ENCODE peak calls at places on chromosomes 3 and 15, in nine cellular contexts. F is stomach; N is CD4-positive, CD25-positive, alpha-beta regulatory T cell; H is body of pancreas; T is ovary; K is progenitor cell of endocrine pancreas; I is stimulated activated CD8-positive, alpha-beta memory T cell treated with anti-CD3 and anti-CD28 coated beads, Interleukin-4, amount 100 ng/mL, for 4 hours; P is NCI-H146; L is NCI-H1694 treated with DMSO at 0.1 percent for 48 hours. V is an unnamed sample.

GRCh38 chr3:107664614-107665013 is 141.9 kb downstream of the BBX start:
- DNase-seq in F (no peak), N (no peak), H (no peak), T (no peak), K (no peak), I (no peak), P (no peak), L (no peak), V (no peak)

GRCh38 chr15:64561997-64562396 is 101.6 kb downstream of the ZNF609 start:
- DNase-seq in F (no peak), N (no peak), H (no peak), T (no peak), K (no peak), I (no peak), P (no peak), L (no peak), V (no peak)

GRCh38 chr15:70584838-70585706 is 178.3 kb downstream of the UACA start:
- DNase-seq in F (peak; percentile 27), N (no peak), H (no peak), T (no peak), K (peak; percentile 71), I (peak; percentile 4), P (peak; percentile 41), L (no peak), V (no peak)

GRCh38 chr3:40366203-40367162 is 20.5 kb upstream of the ENTPD3 start:
- DNase-seq in F (no peak), N (no peak), H (no peak), T (no peak), K (no peak), I (no peak), P (no peak), L (no peak), V (no peak)

GRCh38 chr3:132593950-132594328 is 3.1 kb upstream of the ACKR4 start:
- DNase-seq in F (no peak), N (no peak), H (no peak), T (no peak), K (no peak), I (no peak), P (no peak), L (no peak), V (no peak)

GRCh38 chr3:10284496-10284895 is 8.3 kb downstream of the GHRL start:
- DNase-seq in F (no peak), N (peak; percentile 19), H (no peak), T (no peak), K (no peak), I (peak; percentile 9), P (no peak), L (no peak), V (peak; percentile 40)

GRCh38 chr3:46715507-46716175 is 2.0 kb downstream of the PRSS50 start:
- DNase-seq in F (peak; percentile 24), N (no peak), H (no peak), T (no peak), K (no peak), I (no peak), P (no peak), L (no peak), V (no peak)

GRCh38 chr3:64802460-64802859 is 114.7 kb upstream of the ADAMTS9 start:
- DNase-seq in F (no peak), N (no peak), H (no peak), T (no peak), K (no peak), I (no peak), P (no peak), L (no peak), V (no peak)

GRCh38 chr3:155248531-155249187 is 44.8 kb downstream of the STRIT1 start:
- DNase-seq in F (no peak), N (no peak), H (no peak), T (no peak), K (no peak), I (no peak), P (no peak), L (no peak), V (no peak)

GRCh38 chr3:147945968-147946519 is 536.9 kb downstream of the ZIC1 start:
- DNase-seq in F (no peak), N (no peak), H (peak; percentile 57), T (no peak), K (no peak), I (no peak), P (peak; percentile 32), L (no peak), V (no peak)

GRCh38 chr3:128372707-128373533 is 93.8 kb downstream of the DNAJB8 start:
- DNase-seq in F (no peak), N (peak; percentile 39), H (no peak), T (no peak), K (no peak), I (no peak), P (peak; percentile 38), L (no peak), V (no peak)

GRCh38 chr3:129486057-129487035 is 42.1 kb upstream of the RHO start:
- DNase-seq in F (no peak), N (peak; percentile 7), H (no peak), T (no peak), K (no peak), I (no peak), P (no peak), L (no peak), V (no peak)

GRCh38 chr3:3015472-3016089 is 94.6 kb downstream of the IL5RA start:
- DNase-seq in F (no peak), N (peak; percentile 2), H (no peak), T (no peak), K (no peak), I (no peak), P (peak; percentile 46), L (peak; percentile 19), V (no peak)

GRCh38 chr3:52742418-52743041 is 28.2 kb downstream of the NEK4 start:
- DNase-seq in F (no peak), N (peak; percentile 56), H (no peak), T (no peak), K (no peak), I (no peak), P (no peak), L (peak; percentile 12), V (no peak)

GRCh38 chr3:145518639-145519038 is 642.3 kb downstream of the PLOD2 start:
- DNase-seq in F (no peak), N (no peak), H (peak; percentile 21), T (no peak), K (no peak), I (no peak), P (peak; percentile 94), L (no peak), V (no peak)

GRCh38 chr3:126126811-126127431 is 43.0 kb upstream of the SLC41A3 start:
- DNase-seq in F (peak; percentile 16), N (no peak), H (peak; percentile 1), T (peak; percentile 6), K (no peak), I (no peak), P (no peak), L (no peak), V (no peak)

GRCh38 chr3:156978471-156978961 is 152.4 kb downstream of the LEKR1 start:
- DNase-seq in F (no peak), N (peak; percentile 45), H (no peak), T (no peak), K (no peak), I (no peak), P (no peak), L (no peak), V (no peak)

GRCh38 chr15:85615930-85616329 is 178.8 kb downstream of the KLHL25 start:
- DNase-seq in F (no peak), N (peak; percentile 46), H (peak; percentile 25), T (peak; percentile 28), K (no peak), I (no peak), P (no peak), L (peak; percentile 1), V (no peak)

GRCh38 chr3:191238321-191238817 is 39.3 kb downstream of the OSTN start:
- DNase-seq in F (no peak), N (no peak), H (no peak), T (no peak), K (no peak), I (no peak), P (no peak), L (no peak), V (no peak)

GRCh38 chr15:57322602-57323250 is 53.6 kb upstream of the CGNL1 start:
- DNase-seq in F (no peak), N (no peak), H (no peak), T (no peak), K (no peak), I (no peak), P (peak; percentile 32), L (no peak), V (no peak)

GRCh38 chr15:46080018-46080417 is 445.2 kb downstream of the SQOR start:
- DNase-seq in F (no peak), N (no peak), H (no peak), T (no peak), K (no peak), I (no peak), P (peak; percentile 90), L (no peak), V (no peak)

GRCh38 chr3:51340311-51340829 is 44.7 kb upstream of the MANF start:
- DNase-seq in F (no peak), N (no peak), H (peak; percentile 22), T (peak; percentile 13), K (no peak), I (no peak), P (no peak), L (no peak), V (no peak)

GRCh38 chr3:177597325-177598109 is 400.2 kb upstream of the TBL1XR1 start:
- DNase-seq in F (no peak), N (peak; percentile 75), H (peak; percentile 53), T (peak; percentile 54), K (no peak), I (no peak), P (peak; percentile 70), L (peak; percentile 26), V (peak; percentile 13)

GRCh38 chr3:43894176-43895049 is 203.7 kb downstream of the ABHD5 start:
- DNase-seq in F (peak; percentile 52), N (peak; percentile 52), H (peak; percentile 32), T (peak; percentile 76), K (peak; percentile 63), I (no peak), P (peak; percentile 63), L (no peak), V (no peak)

GRCh38 chr3:157163554-157163953 is 3.6 kb upstream of the CCNL1 start:
- DNase-seq in F (no peak), N (no peak), H (no peak), T (no peak), K (no peak), I (no peak), P (no peak), L (no peak), V (no peak)

GRCh38 chr3:108416111-108416869 is 94.1 kb downstream of the MYH15 start:
- DNase-seq in F (no peak), N (no peak), H (no peak), T (no peak), K (no peak), I (no peak), P (no peak), L (no peak), V (no peak)

GRCh38 chr3:44045476-44046275 is 196.0 kb upstream of the TOPAZ1 start:
- DNase-seq in F (peak; percentile 50), N (no peak), H (peak; percentile 78), T (no peak), K (no peak), I (no peak), P (peak; percentile 85), L (no peak), V (no peak)

GRCh38 chr3:141052570-141053069 is 1.5 kb downstream of the SPSB4 start:
- DNase-seq in F (no peak), N (no peak), H (peak; percentile 73), T (no peak), K (no peak), I (no peak), P (peak; percentile 56), L (peak; percentile 47), V (no peak)

GRCh38 chr3:45153658-45154437 is 7.7 kb upstream of the CDCP1 start:
- DNase-seq in F (no peak), N (no peak), H (no peak), T (no peak), K (no peak), I (no peak), P (no peak), L (no peak), V (no peak)

GRCh38 chr3:114903213-114903612 is 243.9 kb downstream of the ZBTB20 start:
- DNase-seq in F (no peak), N (no peak), H (peak; percentile 42), T (no peak), K (no peak), I (no peak), P (no peak), L (no peak), V (no peak)

GRCh38 chr15:76328962-76329361 is 7.6 kb upstream of the ISL2 start:
- DNase-seq in F (no peak), N (no peak), H (no peak), T (no peak), K (no peak), I (no peak), P (no peak), L (no peak), V (no peak)

V was measured in effector memory CD4-positive, alpha-beta T cell.